ENCODE peak calls at places on chromosomes 16 and 17, in ten cellular contexts. W, I, T, J, L, S, Y, E, D and F are unnamed samples.

GRCh38 chr17:43410557-43411368 is 12.0 kb downstream of the ARL4D start:
- DNase-seq in W (no peak), I (no peak), T (peak), J (no peak), L (no peak), S (no peak), Y (no peak), E (no peak), D (no peak), F (no peak)

GRCh38 chr16:88634994-88635670 is 3.2 kb upstream of the IL17C start:
- DNase-seq in W (no peak), I (no peak), T (no peak), J (no peak), L (no peak), S (no peak), Y (peak), E (no peak), D (no peak), F (no peak)

GRCh38 chr16:88345943-88346560 is 36.7 kb upstream of the ZNF469 start:
- DNase-seq in W (no peak), I (no peak), T (no peak), J (no peak), L (no peak), S (no peak), Y (no peak), E (no peak), D (no peak), F (no peak)

GRCh38 chr17:42266918-42267766 is 9.0 kb downstream of the STAT5B start:
- DNase-seq in W (no peak), I (peak), T (peak), J (no peak), L (peak), S (peak), Y (no peak), E (no peak), D (no peak), F (no peak)

GRCh38 chr16:64469906-64470702 is 651.8 kb downstream of the CDH11 start:
- DNase-seq in W (no peak), I (no peak), T (no peak), J (no peak), L (peak), S (peak), Y (no peak), E (no peak), D (no peak), F (no peak)

GRCh38 chr17:64638552-64639198 is 23.4 kb downstream of the SMURF2 start:
- DNase-seq in W (no peak), I (no peak), T (peak), J (no peak), L (peak), S (peak), Y (no peak), E (no peak), D (no peak), F (no peak)

GRCh38 chr17:77089118-77089477 is 51.7 kb upstream of the SEC14L1 start:
- DNase-seq in W (peak), I (no peak), T (no peak), J (no peak), L (no peak), S (no peak), Y (no peak), E (no peak), D (no peak), F (no peak)

GRCh38 chr16:13940397-13940933 is 20.5 kb downstream of the ERCC4 start:
- DNase-seq in W (peak), I (no peak), T (no peak), J (no peak), L (no peak), S (no peak), Y (no peak), E (no peak), D (no peak), F (no peak)

GRCh38 chr17:35345926-35346771 is 27.3 kb downstream of the SLFN11 start:
- DNase-seq in W (peak), I (peak), T (peak), J (no peak), L (peak), S (peak), Y (peak), E (peak), D (peak), F (no peak)

GRCh38 chr17:75720656-75721462 is at the start of gene ITGB4:
- DNase-seq in W (peak), I (peak), T (no peak), J (peak), L (peak), S (no peak), Y (peak), E (no peak), D (no peak), F (no peak)

GRCh38 chr17:45384047-45384799 is 48.4 kb downstream of the ARHGAP27 start:
- DNase-seq in W (no peak), I (no peak), T (peak), J (no peak), L (peak), S (no peak), Y (no peak), E (peak), D (no peak), F (no peak)

GRCh38 chr17:14198013-14198412 is 38.6 kb downstream of the CDRT15 start:
- DNase-seq in W (peak), I (no peak), T (no peak), J (peak), L (no peak), S (no peak), Y (no peak), E (no peak), D (peak), F (no peak)

GRCh38 chr16:57185945-57186629 is at the start of the genes PSME3IP1 and RSPRY1:
- DNase-seq in W (peak), I (peak), T (peak), J (peak), L (peak), S (peak), Y (peak), E (peak), D (peak), F (peak)

GRCh38 chr16:57184113-57184512 is 1.7 kb downstream of the PSME3IP1 start:
- DNase-seq in W (no peak), I (no peak), T (no peak), J (no peak), L (no peak), S (no peak), Y (no peak), E (no peak), D (no peak), F (no peak)

GRCh38 chr16:57184890-57185445 is 871 bp downstream of the PSME3IP1 start:
- DNase-seq in W (peak), I (peak), T (no peak), J (no peak), L (no peak), S (no peak), Y (no peak), E (no peak), D (no peak), F (no peak)

GRCh38 chr16:57186630-57187507 is 740 bp downstream of the RSPRY1 start:
- DNase-seq in W (peak), I (no peak), T (peak), J (peak), L (peak), S (no peak), Y (no peak), E (peak), D (no peak), F (no peak)

GRCh38 chr16:57185446-57185944 is 344 bp downstream of the PSME3IP1 start:
- DNase-seq in W (no peak), I (peak), T (peak), J (peak), L (peak), S (peak), Y (peak), E (peak), D (peak), F (no peak)
- TF ChIP-seq CTCF in W (no peak), I (no peak), T (no peak), J (no peak), L (no peak), S (no peak), Y (no peak), E (no peak), D (no peak), F (no peak)

DNA sequence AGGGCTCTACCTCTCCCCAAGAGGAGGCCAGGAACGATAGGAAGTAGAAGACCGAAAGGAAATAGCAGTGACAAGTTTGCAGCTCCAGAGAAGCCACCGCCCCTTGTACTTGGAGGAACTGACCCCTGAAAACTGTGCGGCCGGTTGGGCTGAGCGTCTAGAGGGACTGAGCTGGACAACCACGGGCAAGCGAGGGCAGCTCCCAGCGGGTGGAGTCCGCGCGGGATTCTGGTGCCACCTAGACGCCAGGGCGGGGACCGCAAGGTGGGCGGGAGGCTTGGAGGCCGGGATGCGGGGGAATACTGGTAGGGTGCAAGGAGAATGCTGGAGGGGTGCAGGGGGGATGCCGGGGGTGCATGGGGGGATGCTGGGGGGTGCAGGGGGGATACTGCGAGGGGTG is 1.3 kb upstream of the SLC6A4 start:
- DNase-seq in W (peak), I (no peak), T (peak), J (peak), L (peak), S (peak), Y (peak), E (peak), D (peak), F (no peak)
- H3K4me3 ChIP-seq in W (no peak), I (no peak), T (no peak), J (no peak), L (no peak), S (peak), Y (no peak), E (peak), D (peak), F (no peak)

DNA sequence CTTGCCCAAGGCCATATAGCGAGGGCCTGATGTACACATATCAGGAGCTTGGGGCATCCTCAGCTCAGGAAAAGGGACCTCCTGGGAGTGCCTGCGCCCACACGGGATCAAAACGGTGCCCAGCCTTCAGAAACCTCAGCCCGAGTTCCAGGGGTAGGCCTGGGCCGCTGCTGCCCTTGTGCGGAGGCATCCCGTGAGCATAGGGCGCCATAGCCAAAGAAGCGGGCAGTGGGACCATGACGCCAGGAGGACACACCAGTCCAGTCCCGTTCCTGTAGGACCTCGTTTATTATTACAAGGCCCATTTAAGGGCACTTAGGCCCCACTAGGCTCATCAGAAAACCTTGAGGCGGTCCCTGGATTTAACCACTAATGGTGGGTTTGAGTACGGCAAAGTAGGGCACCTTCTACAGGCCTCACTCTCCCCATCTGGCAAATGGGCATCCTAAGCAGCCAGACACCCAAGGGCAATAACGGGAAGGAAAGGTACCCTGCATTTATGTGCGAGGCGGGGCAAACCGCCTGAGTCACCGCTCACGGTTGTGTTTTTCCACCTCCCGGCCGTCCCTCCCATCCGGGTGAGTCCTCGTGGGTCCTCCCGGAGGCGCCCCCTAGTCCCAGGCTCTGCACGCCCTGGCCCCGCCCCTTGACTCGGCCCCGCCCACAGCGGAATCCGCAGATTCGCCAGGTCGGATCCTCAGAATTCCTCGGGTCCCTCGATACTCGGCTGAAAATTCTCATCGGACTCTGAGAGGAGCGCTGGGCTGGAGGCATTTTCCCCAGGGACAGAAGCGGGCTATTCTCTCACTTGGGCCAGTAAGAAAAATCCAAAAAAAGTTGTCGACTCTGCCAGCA is 726 bp upstream of the SETD1A start:
- DNase-seq in W (peak), I (peak), T (peak), J (peak), L (peak), S (peak), Y (peak), E (peak), D (peak), F (peak)
- TF ChIP-seq CTCF in W (peak), I (no peak), T (peak), J (peak), L (peak), S (peak), Y (no peak), E (peak), D (no peak), F (peak)

GRCh38 chr16:77689971-77690370 is 32.3 kb upstream of the NUDT7 start:
- DNase-seq in W (no peak), I (no peak), T (no peak), J (no peak), L (no peak), S (no peak), Y (no peak), E (no peak), D (no peak), F (no peak)
- H3K4me3 ChIP-seq in W (no peak), I (no peak), T (no peak), J (no peak), L (no peak), S (no peak), Y (no peak), E (no peak), D (no peak), F (no peak)

DNA sequence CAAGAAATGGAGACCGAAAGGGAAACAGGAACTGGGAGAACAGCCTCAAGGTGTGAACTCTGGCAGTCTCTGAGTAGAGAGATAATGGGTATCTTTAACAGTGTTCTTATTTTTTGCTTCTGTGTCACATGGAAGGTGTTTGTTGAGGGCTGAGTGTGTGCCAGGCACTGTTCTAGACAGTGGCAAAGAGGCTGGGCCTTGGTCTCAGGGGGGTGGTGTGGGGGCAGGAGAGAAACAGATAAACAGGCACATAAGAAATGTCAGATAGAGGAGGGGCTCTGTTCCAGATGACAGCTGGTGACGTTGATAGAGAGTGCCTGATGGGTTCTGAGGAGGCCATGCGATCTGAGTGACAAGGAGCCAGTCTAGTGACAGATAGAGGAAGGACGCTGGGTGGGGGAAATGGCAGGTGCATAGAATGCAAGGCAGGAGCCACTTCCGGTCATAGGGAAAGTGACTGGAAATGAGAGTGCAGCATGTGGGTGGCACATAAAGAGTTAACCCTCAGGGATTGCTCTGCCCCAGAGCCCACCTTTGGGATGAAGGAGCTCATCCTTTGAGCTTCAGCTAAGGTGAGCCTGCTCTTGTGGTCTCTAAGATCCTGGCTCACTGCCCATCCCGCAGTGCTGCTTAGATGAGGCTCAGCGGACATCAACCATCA is 33.9 kb downstream of the EPN2 start:
- DNase-seq in W (no peak), I (no peak), T (no peak), J (no peak), L (no peak), S (no peak), Y (no peak), E (no peak), D (peak), F (peak)
- TF ChIP-seq CTCF in W (no peak), I (no peak), T (no peak), J (no peak), L (no peak), S (no peak), Y (no peak), E (no peak), D (no peak), F (no peak)

GRCh38 chr17:7801582-7801981 is 32.4 kb upstream of the KDM6B start:
- DNase-seq in W (peak), I (no peak), T (no peak), J (no peak), L (no peak), S (no peak), Y (no peak), E (no peak), D (no peak), F (no peak)

GRCh38 chr17:7794063-7794663 is 39.9 kb upstream of the KDM6B start:
- DNase-seq in W (no peak), I (no peak), T (no peak), J (no peak), L (no peak), S (no peak), Y (no peak), E (no peak), D (no peak), F (no peak)

GRCh38 chr17:7798839-7799238 is 35.2 kb upstream of the KDM6B start:
- DNase-seq in W (no peak), I (no peak), T (no peak), J (no peak), L (no peak), S (no peak), Y (no peak), E (no peak), D (no peak), F (no peak)

GRCh38 chr17:7792611-7793010 is 41.4 kb upstream of the KDM6B start:
- DNase-seq in W (no peak), I (no peak), T (no peak), J (no peak), L (no peak), S (no peak), Y (no peak), E (no peak), D (no peak), F (no peak)

GRCh38 chr17:7797976-7798375 is 36.0 kb upstream of the KDM6B start:
- DNase-seq in W (peak), I (no peak), T (no peak), J (no peak), L (no peak), S (no peak), Y (no peak), E (no peak), D (no peak), F (no peak)
- H3K4me3 ChIP-seq in W (no peak), I (no peak), T (no peak), J (no peak), L (no peak), S (no peak), Y (no peak), E (no peak), D (no peak), F (no peak)

DNA sequence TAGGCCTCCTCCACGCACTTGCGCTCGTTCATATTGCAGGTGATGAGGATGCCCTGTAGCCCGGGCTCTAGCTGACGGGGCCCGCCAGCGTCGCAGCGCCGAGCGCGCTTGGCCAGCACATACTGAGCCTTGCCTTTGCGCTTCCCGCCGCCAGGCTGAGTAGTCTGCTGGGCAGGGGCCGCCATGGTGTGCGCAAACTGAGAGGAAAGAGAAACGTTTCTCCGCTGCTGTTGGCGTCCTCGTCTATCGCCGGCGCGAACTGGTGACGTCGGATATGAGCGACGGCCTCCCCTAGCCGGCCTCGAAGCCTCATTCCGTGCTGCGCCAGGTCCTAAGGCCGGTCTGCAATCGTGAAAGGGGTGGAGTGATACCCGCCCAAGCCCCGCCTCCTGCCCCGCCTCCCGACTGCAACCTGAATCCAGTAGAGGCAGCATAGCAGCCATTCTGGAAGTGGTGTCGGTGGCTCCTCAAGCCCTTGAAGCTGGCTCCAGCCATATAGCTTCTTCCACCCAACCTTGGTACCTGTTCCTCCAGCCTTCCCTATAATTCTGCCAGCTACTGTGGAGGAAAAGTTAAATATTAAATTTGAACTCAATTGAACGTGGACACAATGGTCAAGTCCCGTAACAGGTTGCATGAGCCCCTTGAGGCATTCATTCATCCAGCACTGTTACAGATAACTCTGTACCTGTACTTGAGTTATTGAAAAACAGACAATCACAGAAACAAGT is at the start of gene THUMPD1:
- DNase-seq in W (peak), I (peak), T (peak), J (peak), L (peak), S (peak), Y (peak), E (peak), D (peak), F (peak)
- TF ChIP-seq CTCF in W (peak), I (peak), T (peak), J (peak), L (no peak), S (peak), Y (no peak), E (peak), D (no peak), F (peak)

GRCh38 chr17:39823407-39824054 is 40.6 kb downstream of the IKZF3 start:
- DNase-seq in W (no peak), I (no peak), T (no peak), J (no peak), L (no peak), S (no peak), Y (no peak), E (no peak), D (no peak), F (no peak)
- H3K4me3 ChIP-seq in W (no peak), I (no peak), T (no peak), J (no peak), L (no peak), S (no peak), Y (no peak), E (no peak), D (no peak), F (no peak)

GRCh38 chr16:3026609-3027487 is 3.0 kb downstream of the THOC6 start:
- DNase-seq in W (peak), I (no peak), T (no peak), J (no peak), L (no peak), S (no peak), Y (no peak), E (no peak), D (no peak), F (no peak)
- TF ChIP-seq CTCF in W (no peak), I (no peak), T (no peak), J (no peak), L (no peak), S (no peak), Y (no peak), E (no peak), D (no peak), F (no peak)

DNA sequence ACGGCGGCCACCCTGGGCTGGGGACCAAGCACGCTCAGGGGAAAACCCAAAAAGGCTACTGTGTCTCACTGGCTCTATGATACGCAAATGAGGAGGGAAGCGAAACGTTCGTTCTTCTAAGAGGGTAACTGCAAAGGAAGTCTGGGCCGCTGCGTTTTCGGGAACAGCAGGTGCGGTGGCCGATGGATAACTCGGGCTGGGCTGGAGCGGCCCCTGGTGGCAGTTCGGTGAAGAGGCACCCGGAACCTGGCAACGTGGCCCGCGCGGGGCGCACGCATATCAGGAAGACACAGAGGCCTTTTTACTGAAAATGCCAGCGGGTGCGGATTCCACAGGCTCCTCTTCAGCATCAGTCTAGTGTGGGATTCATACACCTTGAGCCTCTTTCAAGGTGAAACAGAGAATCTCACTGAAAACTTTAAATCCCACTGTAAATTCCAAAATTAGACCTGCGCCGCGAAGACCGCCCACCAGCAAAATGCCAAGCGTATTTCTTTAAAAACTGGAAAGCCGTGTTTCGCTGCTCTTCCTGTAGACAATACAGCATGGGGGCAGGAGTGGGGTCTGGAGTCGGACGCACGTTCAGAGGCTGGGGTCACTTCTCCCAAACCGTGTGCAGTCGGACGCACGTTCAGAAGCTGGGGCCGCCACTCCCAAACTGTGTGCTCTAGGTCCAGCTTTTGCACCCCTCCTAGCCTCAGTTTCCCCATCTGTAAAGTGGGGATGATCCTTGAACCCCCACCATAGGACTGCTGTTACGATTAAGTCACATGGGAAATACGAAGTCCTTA is 44.4 kb upstream of the METTL9 start:
- DNase-seq in W (peak), I (peak), T (peak), J (peak), L (peak), S (peak), Y (peak), E (peak), D (peak), F (peak)
- H3K4me3 ChIP-seq in W (no peak), I (no peak), T (peak), J (peak), L (no peak), S (no peak), Y (no peak), E (no peak), D (no peak), F (no peak)